ENCODE peak calls at places on chromosomes 7 and 10, in seven cellular contexts. M, R, N, T, Y, A and S are unnamed samples.

GRCh38 chr7:144027974-144028373 is 20.8 kb upstream of the OR2A5 start:
- DNase-seq in M (no peak), R (no peak), N (no peak), T (no peak), Y (no peak), A (no peak), S (no peak)

GRCh38 chr7:12210179-12211053 is 678 bp upstream of the TMEM106B start:
- DNase-seq in M (no peak), R (peak; percentile 53), N (no peak), T (peak; percentile 41), Y (no peak), A (no peak), S (no peak)

GRCh38 chr7:133950856-133951255 is 176.3 kb upstream of the LRGUK start:
- DNase-seq in M (no peak), R (no peak), N (no peak), T (no peak), Y (no peak), A (no peak), S (no peak)

GRCh38 chr7:12911053-12911452 is 223.6 kb downstream of the ARL4A start:
- DNase-seq in M (no peak), R (no peak), N (no peak), T (no peak), Y (no peak), A (no peak), S (no peak)

GRCh38 chr7:140249036-140249806 is 72.4 kb upstream of the KDM7A start:
- DNase-seq in M (no peak), R (no peak), N (no peak), T (no peak), Y (no peak), A (no peak), S (no peak)

GRCh38 chr7:92010215-92010614 is 69.6 kb downstream of the AKAP9 start:
- DNase-seq in M (no peak), R (no peak), N (no peak), T (no peak), Y (no peak), A (no peak), S (no peak)

GRCh38 chr10:62096534-62096933 is 172.1 kb downstream of the RTKN2 start:
- DNase-seq in M (no peak), R (no peak), N (no peak), T (no peak), Y (no peak), A (no peak), S (no peak)

GRCh38 chr7:151440799-151441443 is 980 bp upstream of the CRYGN start:
- DNase-seq in M (no peak), R (no peak), N (no peak), T (no peak), Y (no peak), A (no peak), S (no peak)

GRCh38 chr7:78326189-78326588 is 527.6 kb downstream of the PHTF2 start:
- DNase-seq in M (no peak), R (no peak), N (no peak), T (peak; percentile 66), Y (peak; percentile 29), A (no peak), S (peak; percentile 88)

GRCh38 chr10:103693070-103693811 is 162.1 kb downstream of the SH3PXD2A start:
- DNase-seq in M (peak; percentile 68), R (no peak), N (peak; percentile 37), T (no peak), Y (no peak), A (no peak), S (no peak)

GRCh38 chr7:92717982-92718716 is 118.2 kb downstream of the CDK6 start:
- DNase-seq in M (no peak), R (peak; percentile 57), N (peak; percentile 6), T (peak; percentile 82), Y (peak; percentile 26), A (no peak), S (no peak)

GRCh38 chr7:82429408-82429807 is 14.2 kb downstream of the CACNA2D1 start:
- DNase-seq in M (no peak), R (no peak), N (no peak), T (no peak), Y (no peak), A (no peak), S (no peak)

GRCh38 chr7:116583653-116584052 is 58.8 kb downstream of the CAV1 start:
- DNase-seq in M (no peak), R (no peak), N (no peak), T (no peak), Y (no peak), A (no peak), S (no peak)

GRCh38 chr7:41793556-41793955 is 90.7 kb upstream of the INHBA start:
- DNase-seq in M (no peak), R (no peak), N (no peak), T (no peak), Y (no peak), A (no peak), S (no peak)

GRCh38 chr7:5282464-5283316 is at the start of gene SLC29A4:
- DNase-seq in M (no peak), R (no peak), N (no peak), T (no peak), Y (peak; percentile 49), A (no peak), S (no peak)

GRCh38 chr7:16765436-16765859 is 11.9 kb downstream of the TSPAN13 start:
- DNase-seq in M (no peak), R (no peak), N (no peak), T (no peak), Y (no peak), A (no peak), S (no peak)

GRCh38 chr10:30207485-30208052 is 141.5 kb downstream of the MTPAP start:
- DNase-seq in M (no peak), R (no peak), N (no peak), T (peak; percentile 36), Y (peak; percentile 67), A (no peak), S (no peak)

GRCh38 chr7:1666779-1667565 is 3.1 kb upstream of the ELFN1 start:
- DNase-seq in M (peak; percentile 58), R (peak; percentile 45), N (no peak), T (no peak), Y (no peak), A (no peak), S (no peak)
- H3K27me3 ChIP-seq in M (peaks cover 85% of the 10 kb centered on the region), R (no peaks in the 10 kb centered on the region), N (no peaks in the 10 kb centered on the region), T (peaks cover 19% of the 10 kb centered on the region), Y (peaks cover 61% of the 10 kb centered on the region), A (no peaks in the 10 kb centered on the region), S (peaks cover 93% of the 10 kb centered on the region)

DNA sequence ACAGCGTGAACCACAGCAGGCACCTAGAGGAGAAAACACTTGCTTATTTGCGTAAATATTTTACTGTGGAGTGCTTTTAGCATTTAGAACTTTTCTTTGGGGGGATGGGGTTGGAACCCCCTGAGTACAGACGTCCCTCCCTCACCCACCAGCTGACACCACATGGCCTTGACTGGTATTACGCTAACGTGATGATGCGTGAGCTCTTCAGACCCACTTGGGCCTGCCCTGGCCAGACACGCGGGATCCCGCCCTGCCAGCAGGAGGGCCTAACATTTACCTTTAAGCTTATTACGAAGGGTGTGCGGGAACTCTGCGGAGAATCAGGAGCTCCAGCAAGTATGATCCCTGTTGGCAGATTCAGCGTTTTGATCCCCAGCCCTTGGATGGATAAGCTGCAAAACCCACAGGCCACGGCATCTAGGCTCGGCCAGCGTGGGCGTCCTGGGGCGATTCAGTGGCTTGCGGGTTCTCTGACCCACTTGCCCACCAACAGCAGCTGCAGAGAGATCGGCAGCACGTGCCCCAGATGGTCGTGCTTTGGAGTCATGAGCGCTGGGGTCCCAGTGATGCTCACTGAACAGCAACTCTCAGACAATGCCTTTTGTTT is 545.5 kb upstream of the FOXK1 start:
- DNase-seq in M (no peak), R (peak; percentile 24), N (no peak), T (no peak), Y (no peak), A (no peak), S (no peak)
- H3K4me1 ChIP-seq in M (no peaks in the 10 kb centered on the region), R (no peaks in the 10 kb centered on the region), N (no peaks in the 10 kb centered on the region), T (no peaks in the 10 kb centered on the region), Y (no peaks in the 10 kb centered on the region), A (no peaks in the 10 kb centered on the region), S (no peaks in the 10 kb centered on the region)

DNA sequence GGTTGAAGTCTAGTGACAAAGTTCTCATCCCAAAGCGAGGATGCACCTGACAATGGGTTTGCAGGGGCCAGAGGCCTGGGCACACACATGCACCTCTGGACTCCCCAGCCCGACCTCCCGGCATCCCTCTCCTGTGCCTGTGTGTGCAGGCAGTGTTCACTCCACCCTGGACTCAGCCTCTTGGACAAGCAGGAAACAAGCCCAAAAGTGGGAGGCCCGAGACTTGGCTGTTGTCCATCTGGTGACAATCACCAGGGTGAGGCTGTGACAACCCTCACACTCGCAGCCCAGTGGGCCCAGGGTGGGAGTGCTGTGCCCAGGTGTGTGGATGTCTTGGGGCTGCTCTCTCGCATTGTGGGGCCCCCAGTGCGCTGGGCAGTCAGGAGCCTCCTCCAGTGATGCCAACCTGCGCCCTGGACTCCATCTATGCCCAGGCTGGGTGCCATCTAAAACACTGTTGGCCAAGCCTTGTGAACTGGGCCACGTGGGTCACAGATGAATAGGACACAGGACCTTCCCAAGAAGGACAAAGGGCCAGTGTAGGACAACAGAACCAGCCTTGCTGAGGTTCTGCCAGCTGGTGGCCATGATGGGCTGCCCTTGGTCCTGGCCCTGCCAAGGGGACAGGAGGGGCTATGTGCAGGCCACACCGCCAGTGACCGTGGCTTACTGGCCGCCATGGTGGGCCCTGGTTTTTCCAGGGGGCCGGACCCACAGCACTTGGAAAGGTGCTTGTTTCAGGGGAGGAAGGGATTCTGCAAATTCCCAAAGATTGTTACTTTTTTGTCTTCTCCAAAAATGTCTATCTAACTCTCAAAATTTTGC is 144.3 kb downstream of the TCERG1L start:
- DNase-seq in M (no peak), R (no peak), N (no peak), T (no peak), Y (no peak), A (peak; percentile 92), S (no peak)
- H3K27me3 ChIP-seq in M (no peaks in the 10 kb centered on the region), R (no peaks in the 10 kb centered on the region), N (no peaks in the 10 kb centered on the region), T (no peaks in the 10 kb centered on the region), Y (peaks cover 71% of the 10 kb centered on the region), A (no peaks in the 10 kb centered on the region), S (no peaks in the 10 kb centered on the region)

GRCh38 chr7:2145835-2146580 is 86.7 kb downstream of the MAD1L1 start:
- DNase-seq in M (no peak), R (no peak), N (no peak), T (no peak), Y (no peak), A (no peak), S (no peak)
- H3K4me1 ChIP-seq in M (no peaks in the 10 kb centered on the region), R (no peaks in the 10 kb centered on the region), N (no peaks in the 10 kb centered on the region), T (no peaks in the 10 kb centered on the region), Y (no peaks in the 10 kb centered on the region), A (no peaks in the 10 kb centered on the region), S (no peaks in the 10 kb centered on the region)